ENCODE peak calls at places on chromosomes 2 and 18, in six cellular contexts. O is BJ; J is CD4-positive, alpha-beta memory T cell; B is heart right ventricle; I is mucosa of descending colon; D is mammary epithelial cell. Y is an unnamed sample. For H3K36me3, the result is how much of the 10 kb centered on the place peaks cover.

GRCh38 chr2:197878792-197879191 is 74.4 kb downstream of the PLCL1 start:
- DNase-seq in O (no peak), J (no peak), B (no peak), I (no peak), D (no peak), Y (no peak)

GRCh38 chr2:46096272-46096671 is 200.9 kb upstream of the EPAS1 start:
- DNase-seq in O (no peak), J (no peak), B (no peak), I (no peak), D (no peak), Y (no peak)

GRCh38 chr2:176642074-176642473 is 372.8 kb downstream of the MTX2 start:
- DNase-seq in O (peak), J (no peak), B (no peak), I (no peak), D (peak), Y (no peak)

GRCh38 chr2:81324046-81324445 is 1019.5 kb upstream of the LRRTM1 start:
- DNase-seq in O (no peak), J (no peak), B (no peak), I (no peak), D (no peak), Y (no peak)

GRCh38 chr2:185372188-185372587 is 366.4 kb upstream of the FSIP2 start:
- DNase-seq in O (no peak), J (no peak), B (no peak), I (peak), D (peak), Y (no peak)

GRCh38 chr2:1838426-1838825 is 94.1 kb upstream of the PXDN start:
- DNase-seq in O (no peak), J (no peak), B (no peak), I (no peak), D (no peak), Y (no peak)

GRCh38 chr2:178268435-178268834 is 74.1 kb downstream of the OSBPL6 start:
- DNase-seq in O (no peak), J (no peak), B (no peak), I (no peak), D (peak), Y (no peak)

GRCh38 chr18:60446821-60447220 is 74.2 kb upstream of the MC4R start:
- DNase-seq in O (no peak), J (no peak), B (no peak), I (no peak), D (no peak), Y (no peak)

GRCh38 chr2:38406597-38407110 is 29.6 kb upstream of the ATL2 start:
- DNase-seq in O (no peak), J (no peak), B (peak), I (no peak), D (peak), Y (no peak)

GRCh38 chr2:30894498-30895119 is 87.4 kb upstream of the CAPN13 start:
- DNase-seq in O (no peak), J (no peak), B (no peak), I (no peak), D (no peak), Y (no peak)

GRCh38 chr18:51196811-51197660 is 445 bp downstream of the MEX3C start:
- DNase-seq in O (no peak), J (peak), B (peak), I (peak), D (peak), Y (no peak)

GRCh38 chr2:161988589-161988988 is 85.4 kb downstream of the DPP4 start:
- DNase-seq in O (no peak), J (no peak), B (no peak), I (no peak), D (no peak), Y (no peak)

GRCh38 chr2:240603081-240603835 is 16.7 kb downstream of the CAPN10 start:
- DNase-seq in O (no peak), J (no peak), B (no peak), I (no peak), D (no peak), Y (no peak)

GRCh38 chr2:240602266-240603050 is 15.9 kb downstream of the CAPN10 start:
- DNase-seq in O (no peak), J (no peak), B (no peak), I (no peak), D (no peak), Y (no peak)

GRCh38 chr2:240600451-240600961 is 14.0 kb downstream of the CAPN10 start:
- DNase-seq in O (no peak), J (no peak), B (no peak), I (no peak), D (no peak), Y (no peak)

GRCh38 chr2:240601061-240601830 is 14.7 kb downstream of the CAPN10 start:
- DNase-seq in O (no peak), J (no peak), B (no peak), I (no peak), D (no peak), Y (no peak)

GRCh38 chr2:240601831-240602160 is 15.3 kb downstream of the CAPN10 start:
- DNase-seq in O (no peak), J (no peak), B (no peak), I (no peak), D (no peak), Y (no peak)
- H3K36me3 ChIP-seq in O (under half), J (under half), B (under half), I (under half), D (under half), Y (half or more)

DNA sequence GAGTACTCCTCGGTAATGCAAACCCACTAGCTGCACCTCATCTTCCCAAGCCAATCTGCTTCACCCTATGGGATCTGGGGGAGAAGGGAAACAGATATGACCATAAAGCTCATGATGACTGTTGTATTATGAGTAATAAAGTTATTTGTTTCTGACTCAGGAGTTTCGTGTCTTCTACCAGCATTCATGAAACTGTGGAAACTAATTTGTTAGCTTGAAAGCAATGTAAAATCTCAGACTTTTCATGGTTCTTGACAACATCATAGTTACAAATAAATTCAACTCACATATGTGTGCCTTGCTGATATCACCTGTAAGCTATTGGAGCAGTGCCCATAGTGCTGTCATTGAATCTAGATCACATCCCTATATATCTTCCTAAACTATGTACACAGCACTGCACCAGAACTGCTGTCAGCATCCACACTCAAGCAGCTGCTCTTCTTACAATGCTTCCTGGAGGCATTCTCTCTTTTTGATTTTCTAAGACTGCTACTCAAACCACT is 135.6 kb upstream of the KYNU start:
- DNase-seq in O (no peak), J (no peak), B (no peak), I (no peak), D (peak), Y (no peak)
- H3K36me3 ChIP-seq in O (under half), J (under half), B (under half), I (under half), D (under half), Y (under half)

DNA sequence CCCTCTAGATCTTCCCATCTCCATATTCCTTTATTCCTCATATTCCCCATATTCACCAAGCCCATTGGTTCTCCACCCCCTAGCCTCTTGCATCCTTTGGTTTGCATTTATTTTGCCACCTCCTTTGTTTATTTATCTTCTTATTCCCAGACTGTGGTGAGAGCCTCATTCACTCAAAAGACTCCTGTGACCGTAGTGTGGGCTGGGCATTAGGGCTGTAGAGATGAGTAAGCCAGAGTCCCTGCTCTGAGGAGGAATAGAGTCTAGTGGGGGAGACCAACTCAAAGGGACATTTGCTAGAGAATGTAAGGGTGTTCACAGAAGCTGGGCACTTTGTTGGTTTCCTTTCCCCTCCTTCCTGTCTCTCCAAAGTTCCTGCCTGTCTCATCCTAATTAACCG is 8.3 kb downstream of the ATG16L1 start:
- DNase-seq in O (no peak), J (no peak), B (no peak), I (no peak), D (no peak), Y (no peak)
- H3K36me3 ChIP-seq in O (under half), J (half or more), B (under half), I (under half), D (under half), Y (half or more)

GRCh38 chr2:120344214-120344990 is 1.5 kb upstream of the INHBB start:
- DNase-seq in O (no peak), J (no peak), B (no peak), I (no peak), D (no peak), Y (no peak)

GRCh38 chr2:120342451-120342850 is 3.5 kb upstream of the INHBB start:
- DNase-seq in O (no peak), J (no peak), B (no peak), I (no peak), D (no peak), Y (no peak)

GRCh38 chr2:120343100-120343432 is 2.9 kb upstream of the INHBB start:
- DNase-seq in O (no peak), J (no peak), B (no peak), I (no peak), D (no peak), Y (no peak)

GRCh38 chr2:120341977-120342376 is 4.0 kb upstream of the INHBB start:
- DNase-seq in O (no peak), J (no peak), B (no peak), I (no peak), D (no peak), Y (no peak)

DNA sequence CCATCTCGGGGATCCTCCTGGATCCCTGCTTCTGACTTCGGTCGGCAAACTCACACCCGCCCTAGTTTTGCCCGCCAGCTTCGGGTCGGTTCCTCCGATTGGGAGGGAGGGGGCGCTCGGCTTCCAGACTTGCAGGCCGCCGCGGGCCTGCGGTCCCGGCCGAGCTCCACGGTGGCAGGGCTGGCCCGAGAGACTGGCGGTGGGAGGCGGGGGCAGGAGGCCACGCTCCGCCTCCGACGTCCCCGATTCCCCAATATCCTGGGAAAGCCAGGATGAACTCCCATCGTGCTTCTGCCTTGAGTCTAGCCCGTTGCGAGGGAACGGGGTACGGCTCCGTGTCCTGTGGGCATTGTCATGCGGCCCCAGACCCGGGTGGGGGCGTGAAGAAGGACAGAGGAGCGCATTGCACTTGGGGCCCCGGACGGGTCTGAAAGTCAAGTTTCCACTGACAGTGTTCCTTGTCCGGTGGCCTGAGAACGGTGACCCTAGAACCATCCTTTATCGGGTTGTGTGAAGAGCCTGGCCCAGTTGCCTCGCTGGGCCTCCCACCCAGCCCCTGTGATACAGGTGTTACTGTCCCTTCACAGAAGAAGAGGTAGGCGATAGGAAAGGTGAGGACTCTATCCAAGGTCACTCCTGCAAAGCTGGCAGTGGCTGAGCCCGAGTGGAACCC is 2.4 kb upstream of the INHBB start:
- DNase-seq in O (no peak), J (peak), B (peak), I (peak), D (peak), Y (no peak)
- H3K36me3 ChIP-seq in O (under half), J (under half), B (under half), I (under half), D (under half), Y (under half)

DNA sequence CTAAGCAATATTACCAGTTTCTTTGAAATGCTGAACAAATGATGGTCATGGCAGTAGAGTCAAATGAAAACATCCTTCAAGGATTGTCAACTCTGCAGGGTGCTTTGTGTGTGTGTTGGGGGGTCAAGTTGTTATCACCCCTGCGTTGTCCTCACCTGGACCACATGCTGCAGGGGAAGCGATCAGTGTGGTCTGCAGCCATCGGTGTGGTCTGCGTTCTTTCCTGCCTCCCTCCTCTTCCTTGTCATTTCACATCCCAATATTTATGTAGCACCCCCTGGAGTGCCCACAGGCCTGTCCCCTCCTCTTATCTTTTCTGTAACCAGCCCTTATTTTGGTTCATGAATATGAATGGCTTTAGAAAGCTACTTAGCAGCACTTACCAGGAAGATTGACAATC is 38.9 kb downstream of the UGP2 start:
- DNase-seq in O (no peak), J (no peak), B (no peak), I (no peak), D (no peak), Y (no peak)
- H3K36me3 ChIP-seq in O (under half), J (under half), B (under half), I (under half), D (under half), Y (under half)